ENCODE peak calls at places on chromosomes 2 and 18, in eight cellular contexts. Z is heart left ventricle; Y is NCI-H345; R is NCI-H82; V is SK-N-DZ; F is Kasumi-1; Q is SK-N-SH; H is stimulated activated naive CD4-positive, alpha-beta T cell treated with Interleukin-2 at 50 U/mL for 16 hours. E is an unnamed sample.

GRCh38 chr2:146764301-146764700 is 1080.5 kb upstream of the ACVR2A start:
- DNase-seq in F (no peak), Y (no peak), Z (no peak), Q (no peak), V (no peak), H (no peak), R (no peak), E (no peak)

GRCh38 chr18:12409466-12409865 is 1.7 kb downstream of the PRELID3A start:
- DNase-seq in H (no peak), V (no peak), Y (no peak), F (no peak), Z (no peak), Q (peak), R (peak), E (no peak)

GRCh38 chr18:69916412-69916811 is 31.3 kb downstream of the CD226 start:
- DNase-seq in H (no peak), R (no peak), Y (no peak), Z (no peak), F (no peak), Q (no peak), V (no peak), E (no peak)

GRCh38 chr2:108492364-108492763 is 41.9 kb upstream of the LIMS1 start:
- DNase-seq in F (no peak), Z (no peak), H (no peak), R (no peak), V (no peak), Q (no peak), Y (no peak), E (no peak)

GRCh38 chr2:230885467-230886130 is 20.9 kb downstream of the ITM2C start:
- DNase-seq in Z (no peak), R (no peak), H (no peak), V (peak), F (peak), Q (peak), Y (peak), E (no peak)

GRCh38 chr18:68219867-68220266 is 495.0 kb downstream of the TMX3 start:
- DNase-seq in Y (no peak), Z (no peak), V (no peak), R (no peak), H (no peak), F (no peak), Q (no peak), E (no peak)

GRCh38 chr2:59389240-59389639 is 1148.1 kb upstream of the FANCL start:
- DNase-seq in F (no peak), V (no peak), Y (peak), Q (no peak), Z (no peak), R (peak), H (no peak), E (no peak)

GRCh38 chr2:15649556-15650255 is 58.0 kb downstream of the DDX1 start:
- DNase-seq in H (no peak), F (no peak), Z (no peak), Y (no peak), V (no peak), Q (no peak), R (no peak), E (no peak)

GRCh38 chr2:207474871-207475485 is 54.8 kb upstream of the CREB1 start:
- DNase-seq in Q (peak), R (peak), F (peak), V (peak), Z (peak), H (peak), Y (peak), E (no peak)

GRCh38 chr18:77899972-77900754 is 650.5 kb downstream of the GALR1 start:
- DNase-seq in Q (peak), F (peak), H (peak), Y (peak), V (peak), R (peak), Z (no peak), E (no peak)

GRCh38 chr18:3453540-3454364 is 3.8 kb downstream of the TGIF1 start:
- DNase-seq in F (peak), H (peak), Y (peak), V (no peak), Z (peak), R (no peak), Q (no peak), E (no peak)

GRCh38 chr2:24342110-24342910 is 18.0 kb downstream of the ITSN2 start:
- DNase-seq in Q (no peak), H (no peak), V (no peak), F (no peak), R (no peak), Z (no peak), Y (no peak), E (no peak)

GRCh38 chr18:43648002-43648401 is 370.7 kb upstream of the SYT4 start:
- DNase-seq in F (no peak), Q (no peak), Y (no peak), H (no peak), V (no peak), Z (no peak), R (no peak), E (no peak)

GRCh38 chr2:61743004-61743403 is 110.9 kb downstream of the FAM161A start:
- DNase-seq in V (no peak), R (no peak), Y (no peak), Z (no peak), H (no peak), F (no peak), Q (no peak), E (no peak)

GRCh38 chr2:180907731-180908130 is 72.7 kb upstream of the UBE2E3 start:
- DNase-seq in H (no peak), R (no peak), Q (no peak), Z (no peak), V (no peak), Y (no peak), F (no peak), E (no peak)

GRCh38 chr2:20667151-20667530 is 197 bp downstream of the GDF7 start:
- DNase-seq in H (no peak), Q (peak), R (no peak), Y (no peak), Z (no peak), V (no peak), F (no peak), E (no peak)

GRCh38 chr2:104434966-104435365 is 418.9 kb upstream of the POU3F3 start:
- DNase-seq in Q (no peak), Z (no peak), H (no peak), R (no peak), V (no peak), F (no peak), Y (no peak), E (no peak)

GRCh38 chr2:215633360-215633759 is 197.5 kb upstream of the FN1 start:
- DNase-seq in H (no peak), V (no peak), R (no peak), Z (no peak), Y (no peak), Q (no peak), F (no peak), E (no peak)

GRCh38 chr18:27959101-27959500 is 217.8 kb downstream of the CDH2 start:
- DNase-seq in V (no peak), Y (no peak), Z (no peak), R (no peak), Q (no peak), H (no peak), F (no peak), E (no peak)

GRCh38 chr2:118672571-118673158 is 174.8 kb downstream of the EN1 start:
- DNase-seq in H (no peak), R (no peak), Z (no peak), Q (no peak), Y (no peak), F (no peak), V (no peak), E (no peak)

GRCh38 chr18:54140641-54141040 is 83.8 kb downstream of the MBD2 start:
- DNase-seq in Y (no peak), F (no peak), H (no peak), Q (no peak), V (no peak), R (no peak), Z (no peak), E (no peak)

GRCh38 chr2:48483916-48484315 is 46.0 kb upstream of the STON1 start:
- DNase-seq in Q (no peak), Z (no peak), V (no peak), Y (no peak), F (no peak), H (no peak), R (no peak), E (no peak)